ENCODE peak calls at places on chromosomes 6 and 20, in seven cellular contexts. One of them, this sample, is unnamed.
A peak's percentile ranks its signal among the peaks of the same experiment; 100 is the strongest.

GRCh38 chr6:33670971-33671370 is 40.5 kb downstream of the UQCC2 start:
- DNase-seq in psoas muscle: no peak
- DNase-seq in breast epithelium: no peak
- DNase-seq in SK-N-DZ: no peak
- DNase-seq in effector CD4-positive, alpha-beta T cell: no peak
- DNase-seq in activated T-helper 1 cell treated with Interleukin-2 at 50 U/mL for 16 hours: no peak
- DNase-seq in naive B cell: no peak
- DNase-seq in this sample: no peak

GRCh38 chr6:110873981-110874879 is at the start of gene AMD1:
- DNase-seq in activated T-helper 1 cell treated with Interleukin-2 at 50 U/mL for 16 hours: peak; percentile 91
- DNase-seq in naive B cell: peak; percentile 96
- DNase-seq in breast epithelium: peak; percentile 98
- DNase-seq in SK-N-DZ: peak; percentile 98
- DNase-seq in psoas muscle: peak; percentile 98
- DNase-seq in effector CD4-positive, alpha-beta T cell: peak; percentile 95
- DNase-seq in this sample: peak; percentile 97

GRCh38 chr6:73121421-73121993 is 103.8 kb downstream of the KHDC1L start:
- DNase-seq in effector CD4-positive, alpha-beta T cell: no peak
- DNase-seq in activated T-helper 1 cell treated with Interleukin-2 at 50 U/mL for 16 hours: no peak
- DNase-seq in SK-N-DZ: no peak
- DNase-seq in breast epithelium: no peak
- DNase-seq in psoas muscle: no peak
- DNase-seq in naive B cell: no peak
- DNase-seq in this sample: no peak

GRCh38 chr6:10403385-10404106 is 11.3 kb downstream of the TFAP2A start:
- DNase-seq in breast epithelium: no peak
- DNase-seq in activated T-helper 1 cell treated with Interleukin-2 at 50 U/mL for 16 hours: no peak
- DNase-seq in psoas muscle: no peak
- DNase-seq in effector CD4-positive, alpha-beta T cell: no peak
- DNase-seq in naive B cell: no peak
- DNase-seq in SK-N-DZ: no peak
- DNase-seq in this sample: no peak

GRCh38 chr6:35903679-35904078 is 17.2 kb downstream of the SRPK1 start:
- DNase-seq in activated T-helper 1 cell treated with Interleukin-2 at 50 U/mL for 16 hours: no peak
- DNase-seq in psoas muscle: no peak
- DNase-seq in SK-N-DZ: no peak
- DNase-seq in breast epithelium: no peak
- DNase-seq in naive B cell: no peak
- DNase-seq in effector CD4-positive, alpha-beta T cell: no peak
- DNase-seq in this sample: no peak

GRCh38 chr20:45019027-45019763 is 52.9 kb downstream of the STK4 start:
- DNase-seq in naive B cell: no peak
- DNase-seq in breast epithelium: no peak
- DNase-seq in psoas muscle: no peak
- DNase-seq in SK-N-DZ: no peak
- DNase-seq in effector CD4-positive, alpha-beta T cell: no peak
- DNase-seq in activated T-helper 1 cell treated with Interleukin-2 at 50 U/mL for 16 hours: no peak
- DNase-seq in this sample: no peak

GRCh38 chr20:17494201-17494600 is 37.0 kb downstream of the BFSP1 start:
- DNase-seq in SK-N-DZ: no peak
- DNase-seq in breast epithelium: no peak
- DNase-seq in naive B cell: no peak
- DNase-seq in effector CD4-positive, alpha-beta T cell: no peak
- DNase-seq in activated T-helper 1 cell treated with Interleukin-2 at 50 U/mL for 16 hours: no peak
- DNase-seq in psoas muscle: no peak
- DNase-seq in this sample: no peak

GRCh38 chr20:38825901-38826625 is 20.6 kb downstream of the PPP1R16B start:
- DNase-seq in SK-N-DZ: peak; percentile 67
- DNase-seq in psoas muscle: no peak
- DNase-seq in naive B cell: no peak
- DNase-seq in effector CD4-positive, alpha-beta T cell: no peak
- DNase-seq in activated T-helper 1 cell treated with Interleukin-2 at 50 U/mL for 16 hours: no peak
- DNase-seq in breast epithelium: no peak
- DNase-seq in this sample: no peak

GRCh38 chr6:105193647-105194046 is 13.8 kb upstream of the POPDC3 start:
- DNase-seq in psoas muscle: no peak
- DNase-seq in naive B cell: no peak
- DNase-seq in effector CD4-positive, alpha-beta T cell: no peak
- DNase-seq in activated T-helper 1 cell treated with Interleukin-2 at 50 U/mL for 16 hours: no peak
- DNase-seq in SK-N-DZ: no peak
- DNase-seq in breast epithelium: no peak
- DNase-seq in this sample: no peak

GRCh38 chr6:24924956-24925355 is 10.8 kb downstream of the RIPOR2 start:
- DNase-seq in SK-N-DZ: no peak
- DNase-seq in naive B cell: no peak
- DNase-seq in activated T-helper 1 cell treated with Interleukin-2 at 50 U/mL for 16 hours: no peak
- DNase-seq in breast epithelium: no peak
- DNase-seq in effector CD4-positive, alpha-beta T cell: no peak
- DNase-seq in psoas muscle: no peak
- DNase-seq in this sample: no peak

GRCh38 chr6:148521586-148521985 is 178.9 kb downstream of the SASH1 start:
- DNase-seq in effector CD4-positive, alpha-beta T cell: no peak
- DNase-seq in breast epithelium: no peak
- DNase-seq in psoas muscle: no peak
- DNase-seq in SK-N-DZ: no peak
- DNase-seq in naive B cell: no peak
- DNase-seq in activated T-helper 1 cell treated with Interleukin-2 at 50 U/mL for 16 hours: no peak
- DNase-seq in this sample: no peak

GRCh38 chr6:161694995-161695394 is 421.1 kb upstream of the AGPAT4 start:
- DNase-seq in breast epithelium: no peak
- DNase-seq in psoas muscle: no peak
- DNase-seq in activated T-helper 1 cell treated with Interleukin-2 at 50 U/mL for 16 hours: no peak
- DNase-seq in naive B cell: no peak
- DNase-seq in effector CD4-positive, alpha-beta T cell: no peak
- DNase-seq in SK-N-DZ: no peak
- DNase-seq in this sample: no peak

GRCh38 chr20:24783631-24784492 is 165.2 kb upstream of the CST7 start:
- DNase-seq in psoas muscle: no peak
- DNase-seq in SK-N-DZ: peak; percentile 64
- DNase-seq in naive B cell: no peak
- DNase-seq in breast epithelium: no peak
- DNase-seq in activated T-helper 1 cell treated with Interleukin-2 at 50 U/mL for 16 hours: no peak
- DNase-seq in effector CD4-positive, alpha-beta T cell: no peak
- DNase-seq in this sample: peak; percentile 15

GRCh38 chr6:168165891-168166290 is 86.9 kb upstream of the FRMD1 start:
- DNase-seq in SK-N-DZ: no peak
- DNase-seq in effector CD4-positive, alpha-beta T cell: no peak
- DNase-seq in activated T-helper 1 cell treated with Interleukin-2 at 50 U/mL for 16 hours: no peak
- DNase-seq in psoas muscle: no peak
- DNase-seq in breast epithelium: no peak
- DNase-seq in naive B cell: no peak
- DNase-seq in this sample: no peak

GRCh38 chr6:169097336-169098052 is 156.2 kb downstream of the THBS2 start:
- DNase-seq in effector CD4-positive, alpha-beta T cell: no peak
- DNase-seq in breast epithelium: no peak
- DNase-seq in activated T-helper 1 cell treated with Interleukin-2 at 50 U/mL for 16 hours: no peak
- DNase-seq in psoas muscle: no peak
- DNase-seq in naive B cell: no peak
- DNase-seq in SK-N-DZ: no peak
- DNase-seq in this sample: no peak

GRCh38 chr6:111604259-111605099 is 1.2 kb downstream of the TRAF3IP2 start:
- DNase-seq in activated T-helper 1 cell treated with Interleukin-2 at 50 U/mL for 16 hours: no peak
- DNase-seq in SK-N-DZ: no peak
- DNase-seq in breast epithelium: peak; percentile 47
- DNase-seq in psoas muscle: peak; percentile 91
- DNase-seq in naive B cell: no peak
- DNase-seq in effector CD4-positive, alpha-beta T cell: no peak
- DNase-seq in this sample: no peak

GRCh38 chr6:21325201-21325856 is 268.2 kb upstream of the SOX4 start:
- DNase-seq in naive B cell: no peak
- DNase-seq in SK-N-DZ: no peak
- DNase-seq in breast epithelium: no peak
- DNase-seq in psoas muscle: no peak
- DNase-seq in effector CD4-positive, alpha-beta T cell: no peak
- DNase-seq in activated T-helper 1 cell treated with Interleukin-2 at 50 U/mL for 16 hours: no peak
- DNase-seq in this sample: no peak

GRCh38 chr6:82555801-82556200 is 192.2 kb downstream of the TPBG start:
- DNase-seq in breast epithelium: no peak
- DNase-seq in SK-N-DZ: no peak
- DNase-seq in psoas muscle: no peak
- DNase-seq in naive B cell: no peak
- DNase-seq in activated T-helper 1 cell treated with Interleukin-2 at 50 U/mL for 16 hours: no peak
- DNase-seq in effector CD4-positive, alpha-beta T cell: no peak
- DNase-seq in this sample: no peak

GRCh38 chr6:161186173-161186769 is 87.6 kb downstream of the AGPAT4 start:
- DNase-seq in breast epithelium: no peak
- DNase-seq in naive B cell: no peak
- DNase-seq in SK-N-DZ: no peak
- DNase-seq in psoas muscle: peak; percentile 61
- DNase-seq in activated T-helper 1 cell treated with Interleukin-2 at 50 U/mL for 16 hours: no peak
- DNase-seq in effector CD4-positive, alpha-beta T cell: no peak
- DNase-seq in this sample: no peak

GRCh38 chr6:146634022-146634421 is 35.2 kb downstream of the ADGB start:
- DNase-seq in SK-N-DZ: no peak
- DNase-seq in breast epithelium: no peak
- DNase-seq in naive B cell: no peak
- DNase-seq in activated T-helper 1 cell treated with Interleukin-2 at 50 U/mL for 16 hours: no peak
- DNase-seq in effector CD4-positive, alpha-beta T cell: no peak
- DNase-seq in psoas muscle: no peak
- DNase-seq in this sample: no peak

GRCh38 chr20:33875534-33876026 is 64.4 kb downstream of the CHMP4B start:
- DNase-seq in psoas muscle: no peak
- DNase-seq in effector CD4-positive, alpha-beta T cell: no peak
- DNase-seq in activated T-helper 1 cell treated with Interleukin-2 at 50 U/mL for 16 hours: no peak
- DNase-seq in SK-N-DZ: peak; percentile 61
- DNase-seq in breast epithelium: no peak
- DNase-seq in naive B cell: no peak
- DNase-seq in this sample: no peak

GRCh38 chr6:84033523-84034451 is at the start of gene MRAP2:
- DNase-seq in activated T-helper 1 cell treated with Interleukin-2 at 50 U/mL for 16 hours: no peak
- DNase-seq in psoas muscle: no peak
- DNase-seq in naive B cell: no peak
- DNase-seq in breast epithelium: no peak
- DNase-seq in effector CD4-positive, alpha-beta T cell: no peak
- DNase-seq in SK-N-DZ: peak; percentile 25
- DNase-seq in this sample: peak; percentile 72

GRCh38 chr6:8017276-8017701 is 46.9 kb downstream of the BLOC1S5 start:
- DNase-seq in naive B cell: no peak
- DNase-seq in effector CD4-positive, alpha-beta T cell: no peak
- DNase-seq in SK-N-DZ: no peak
- DNase-seq in psoas muscle: no peak
- DNase-seq in breast epithelium: no peak
- DNase-seq in activated T-helper 1 cell treated with Interleukin-2 at 50 U/mL for 16 hours: no peak
- DNase-seq in this sample: no peak

GRCh38 chr6:6861995-6862394 is 245.8 kb upstream of the RREB1 start:
- DNase-seq in breast epithelium: no peak
- DNase-seq in effector CD4-positive, alpha-beta T cell: no peak
- DNase-seq in naive B cell: no peak
- DNase-seq in psoas muscle: no peak
- DNase-seq in SK-N-DZ: no peak
- DNase-seq in activated T-helper 1 cell treated with Interleukin-2 at 50 U/mL for 16 hours: no peak
- DNase-seq in this sample: no peak